ENCODE peak calls at places on chromosomes 3 and 15, in seven cellular contexts. X, I, J, D, A, Y and S are unnamed samples.

GRCh38 chr15:70632981-70633380 is 130.4 kb downstream of the UACA start:
- DNase-seq in I (no peak), A (no peak), X (no peak), Y (peak), D (no peak), J (no peak), S (no peak)

GRCh38 chr3:127037971-127038446 is 55.1 kb downstream of the PLXNA1 start:
- DNase-seq in I (no peak), J (no peak), X (no peak), D (no peak), Y (no peak), A (no peak), S (no peak)

GRCh38 chr3:43783987-43784639 is 93.4 kb downstream of the ABHD5 start:
- DNase-seq in D (no peak), Y (no peak), X (no peak), J (no peak), A (no peak), I (no peak), S (no peak)

GRCh38 chr3:183807329-183807728 is 18.0 kb downstream of the MAP6D1 start:
- DNase-seq in J (no peak), Y (no peak), X (no peak), D (no peak), I (no peak), A (no peak), S (no peak)

GRCh38 chr15:40843885-40844542 is at the start of gene SPINT1:
- DNase-seq in I (no peak), X (peak), D (no peak), J (no peak), Y (peak), A (no peak), S (no peak)

GRCh38 chr15:77224352-77224751 is 153.4 kb upstream of the TSPAN3 start:
- DNase-seq in A (no peak), X (no peak), Y (no peak), I (no peak), D (no peak), J (no peak), S (no peak)

GRCh38 chr3:53798144-53798543 is 48.1 kb downstream of the CHDH start:
- DNase-seq in A (no peak), J (no peak), D (no peak), Y (no peak), X (no peak), I (no peak), S (no peak)

GRCh38 chr3:188170461-188171459 is 16.8 kb downstream of the LPP start:
- DNase-seq in X (no peak), Y (no peak), J (no peak), I (no peak), D (no peak), A (no peak), S (no peak)

GRCh38 chr3:64257096-64257755 is 32.0 kb upstream of the PRICKLE2 start:
- DNase-seq in Y (no peak), A (no peak), X (no peak), D (no peak), I (no peak), J (no peak), S (no peak)

GRCh38 chr3:109071349-109072142 is 46.4 kb downstream of the MORC1 start:
- DNase-seq in J (no peak), A (no peak), I (no peak), D (no peak), Y (peak), X (no peak), S (no peak)

GRCh38 chr3:171874251-171874679 is 31.1 kb downstream of the TMEM212 start:
- DNase-seq in Y (peak), J (no peak), I (peak), A (peak), X (no peak), D (no peak), S (no peak)

GRCh38 chr3:30122359-30122758 is 484.0 kb upstream of the TGFBR2 start:
- DNase-seq in A (no peak), X (no peak), I (no peak), J (no peak), D (no peak), Y (no peak), S (no peak)

GRCh38 chr15:63234479-63234878 is 42.9 kb upstream of the APH1B start:
- DNase-seq in Y (peak), A (peak), X (no peak), I (no peak), D (peak), J (no peak), S (no peak)

GRCh38 chr3:100144255-100144866 is 30.1 kb upstream of the FILIP1L start:
- DNase-seq in A (no peak), Y (no peak), J (no peak), I (no peak), X (peak), D (no peak), S (no peak)

GRCh38 chr3:13484861-13485590 is 4.9 kb downstream of the HDAC11 start:
- DNase-seq in I (no peak), D (no peak), J (no peak), X (no peak), A (peak), Y (no peak), S (no peak)

GRCh38 chr15:76173317-76173834 is 113.6 kb downstream of the TMEM266 start:
- DNase-seq in Y (no peak), I (no peak), A (no peak), X (no peak), D (no peak), J (no peak), S (no peak)

GRCh38 chr3:50453907-50454306 is 49.5 kb downstream of the CACNA2D2 start:
- DNase-seq in Y (peak), J (no peak), A (no peak), D (no peak), I (no peak), X (no peak), S (no peak)

GRCh38 chr3:66836363-66837152 is 161.5 kb upstream of the KBTBD8 start:
- DNase-seq in I (no peak), D (no peak), X (no peak), Y (peak), J (no peak), A (peak), S (no peak)

GRCh38 chr15:61050844-61051569 is 178.1 kb downstream of the RORA start:
- DNase-seq in D (no peak), J (no peak), A (no peak), I (no peak), Y (no peak), X (no peak), S (no peak)

GRCh38 chr3:139434764-139435291 is 41.5 kb downstream of the RBP2 start:
- DNase-seq in X (no peak), J (no peak), I (peak), Y (peak), D (peak), A (no peak), S (no peak)
- TF ChIP-seq CTCF in X (no peak), J (no peak), I (no peak), Y (peak), D (no peak), A (no peak), S (no peak)

GRCh38 chr3:35932995-35933394 is 293.7 kb downstream of the ARPP21 start:
- DNase-seq in X (no peak), J (no peak), Y (no peak), I (peak), A (peak), D (peak), S (no peak)

GRCh38 chr3:35929158-35929557 is 289.8 kb downstream of the ARPP21 start:
- DNase-seq in A (peak), D (no peak), J (no peak), Y (no peak), I (no peak), X (no peak), S (no peak)

GRCh38 chr3:35931867-35932266 is 292.5 kb downstream of the ARPP21 start:
- DNase-seq in D (no peak), A (no peak), X (no peak), Y (no peak), I (no peak), J (no peak), S (no peak)

GRCh38 chr3:35927441-35927840 is 288.1 kb downstream of the ARPP21 start:
- DNase-seq in J (no peak), X (no peak), D (no peak), Y (no peak), A (no peak), I (no peak), S (no peak)
- TF ChIP-seq CTCF in J (no peak), X (no peak), D (no peak), Y (no peak), A (no peak), I (no peak), S (no peak)

GRCh38 chr3:164390046-164390445 is 688.2 kb downstream of the SI start:
- DNase-seq in J (no peak), I (no peak), A (no peak), X (no peak), Y (peak), D (no peak), S (no peak)
- TF ChIP-seq CTCF in J (no peak), I (no peak), A (no peak), X (no peak), Y (no peak), D (no peak), S (peak)

GRCh38 chr3:9916346-9916733 is 558 bp upstream of the IL17RC start:
- DNase-seq in D (peak), J (no peak), X (no peak), A (peak), I (no peak), Y (peak), S (no peak)

GRCh38 chr3:9918261-9919038 is 1.6 kb downstream of the IL17RC start:
- DNase-seq in D (no peak), I (no peak), X (no peak), A (no peak), Y (no peak), J (no peak), S (no peak)

GRCh38 chr3:9917820-9918219 is 922 bp downstream of the IL17RC start:
- DNase-seq in X (no peak), D (no peak), Y (no peak), I (no peak), A (no peak), J (no peak), S (no peak)

GRCh38 chr3:9915252-9916141 is 1.4 kb upstream of the IL17RC start:
- DNase-seq in J (no peak), D (peak), I (no peak), Y (peak), A (peak), X (peak), S (peak)

GRCh38 chr3:9916734-9917680 is at the start of gene IL17RC:
- DNase-seq in X (no peak), I (peak), J (no peak), D (peak), Y (peak), A (peak), S (peak)
- TF ChIP-seq CTCF in X (no peak), I (no peak), J (no peak), D (no peak), Y (peak), A (no peak), S (no peak)

GRCh38 chr15:94083467-94083991 is 147.8 kb upstream of the MCTP2 start:
- DNase-seq in Y (no peak), X (no peak), I (peak), J (no peak), A (peak), D (peak), S (no peak)
- TF ChIP-seq CTCF in Y (no peak), X (no peak), I (peak), J (no peak), A (peak), D (no peak), S (no peak)

DNA sequence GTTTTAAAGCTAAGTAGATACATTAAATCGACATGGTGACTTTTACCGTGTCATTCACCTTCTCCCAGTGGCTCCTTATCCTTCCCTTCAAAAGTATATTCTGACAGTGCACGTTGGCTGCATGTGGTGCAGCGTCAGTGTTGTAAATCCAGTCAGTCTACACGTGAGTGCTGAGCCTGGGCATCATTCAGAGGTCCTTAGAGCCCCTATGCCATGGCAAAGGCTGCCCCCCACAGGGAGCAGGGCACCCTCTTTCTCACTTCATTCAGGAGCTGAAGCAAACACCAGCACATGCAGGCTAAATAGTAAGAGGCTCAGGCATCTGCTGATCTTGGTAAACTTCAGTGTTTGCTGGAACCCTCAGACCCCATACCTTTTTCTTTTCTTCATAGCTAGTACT is 43.3 kb downstream of the RASGRP1 start:
- DNase-seq in X (no peak), J (no peak), A (no peak), D (no peak), Y (peak), I (no peak), S (no peak)
- TF ChIP-seq CTCF in X (no peak), J (no peak), A (no peak), D (no peak), Y (peak), I (no peak), S (no peak)

DNA sequence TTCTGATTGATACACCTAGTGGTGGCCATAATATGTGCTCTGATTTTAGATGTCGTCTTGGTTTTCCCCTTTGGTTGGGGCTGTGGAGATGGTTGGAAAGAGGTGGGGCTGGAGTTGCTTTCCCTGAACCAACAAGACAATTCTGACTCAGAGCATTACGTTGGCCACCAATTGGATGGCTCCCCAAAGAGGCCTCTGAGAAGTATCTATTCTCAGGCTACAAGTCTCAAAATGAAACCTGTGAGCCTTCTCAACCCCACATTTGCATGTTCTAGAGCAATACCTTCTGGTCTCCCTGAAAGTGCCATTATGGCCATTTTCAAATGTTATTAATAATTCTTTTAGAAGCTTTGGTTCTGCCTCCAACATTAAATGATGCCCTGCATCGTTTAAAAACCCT is 188.4 kb upstream of the WNT5A start:
- DNase-seq in A (no peak), I (no peak), D (no peak), J (no peak), Y (no peak), X (peak), S (no peak)
- TF ChIP-seq CTCF in A (no peak), I (no peak), D (no peak), J (no peak), Y (no peak), X (no peak), S (no peak)

DNA sequence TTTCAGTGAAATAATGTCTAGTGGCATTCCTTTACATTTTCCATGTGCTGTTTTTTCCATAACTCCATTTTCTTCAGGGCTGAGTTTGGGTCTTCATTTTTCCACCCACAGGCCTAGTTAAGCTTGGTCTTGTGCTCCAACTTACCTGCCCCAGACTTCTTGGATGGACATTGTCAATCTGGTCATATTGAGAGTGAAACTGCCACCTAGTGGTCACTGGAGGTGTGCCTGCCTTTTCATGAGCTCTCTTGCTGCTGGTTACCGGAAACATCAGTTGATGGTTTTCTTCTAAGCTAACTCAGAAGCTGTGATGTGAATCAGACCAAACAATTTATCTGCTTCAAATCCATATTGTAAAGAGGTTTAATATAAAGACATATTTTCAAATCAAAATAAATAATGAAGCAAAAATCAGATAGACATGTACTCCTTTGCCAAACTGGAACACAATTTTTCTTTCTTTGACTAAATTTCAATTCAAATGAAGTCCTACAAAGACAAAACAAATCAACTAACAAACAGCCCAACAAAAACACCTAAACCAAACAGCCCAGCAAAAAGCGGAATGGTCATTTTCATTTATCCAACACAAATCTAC is 135.1 kb upstream of the RASGRP1 start:
- DNase-seq in I (no peak), A (peak), Y (peak), D (peak), X (peak), J (no peak), S (peak)
- TF ChIP-seq CTCF in I (peak), A (peak), Y (peak), D (peak), X (peak), J (peak), S (peak)